ENCODE peak calls at places on chromosomes 3 and 15, in seven cellular contexts. G is Caco-2, V is adrenal gland, H is sigmoid colon, P is GM12878, L is AG04449, F is AG04450. O is an unnamed sample.

GRCh38 chr3:49553690-49554634 is at the start of gene BSN:
- DNase-seq in G (peak; percentile 91), F (peak; percentile 73), V (peak; percentile 92), P (peak; percentile 42), H (peak; percentile 95), L (peak; percentile 9), O (peak; percentile 83)

GRCh38 chr15:68375716-68376220 is 56.2 kb downstream of the ITGA11 start:
- DNase-seq in L (no peak), F (no peak), P (no peak), G (no peak), V (no peak), H (peak; percentile 7), O (no peak)

GRCh38 chr3:43353923-43354670 is 67.8 kb downstream of the SNRK start:
- DNase-seq in F (no peak), H (no peak), P (no peak), L (no peak), G (no peak), V (no peak), O (no peak)

GRCh38 chr15:63453181-63453905 is 51.0 kb upstream of the USP3 start:
- DNase-seq in H (no peak), P (no peak), F (no peak), L (no peak), G (no peak), V (no peak), O (no peak)

GRCh38 chr3:7439101-7439500 is 578.2 kb downstream of the GRM7 start:
- DNase-seq in V (no peak), G (no peak), P (no peak), L (no peak), H (no peak), F (no peak), O (no peak)

GRCh38 chr15:69663441-69663840 is 210.8 kb downstream of the RPLP1 start:
- DNase-seq in P (no peak), H (no peak), V (no peak), G (no peak), F (no peak), L (no peak), O (no peak)

GRCh38 chr3:195770081-195770840 is 41.5 kb downstream of the MUC4 start:
- DNase-seq in H (peak; percentile 49), P (no peak), G (no peak), V (no peak), L (no peak), F (no peak), O (no peak)

GRCh38 chr3:81568378-81568777 is 193.1 kb downstream of the GBE1 start:
- DNase-seq in L (no peak), P (no peak), V (no peak), G (no peak), H (no peak), F (no peak), O (no peak)

GRCh38 chr15:53835309-53835708 is 75.8 kb upstream of the WDR72 start:
- DNase-seq in P (no peak), L (no peak), V (no peak), G (no peak), F (no peak), H (no peak), O (no peak)

GRCh38 chr3:110734524-110734923 is 337.1 kb upstream of the NECTIN3 start:
- DNase-seq in V (no peak), G (no peak), H (no peak), L (no peak), F (no peak), P (no peak), O (no peak)

GRCh38 chr3:3015472-3016089 is 94.6 kb downstream of the IL5RA start:
- DNase-seq in P (no peak), H (no peak), L (no peak), F (no peak), G (no peak), V (peak; percentile 10), O (peak; percentile 1)

GRCh38 chr3:10169000-10169496 is 4.3 kb downstream of the IRAK2 start:
- DNase-seq in H (no peak), V (no peak), F (no peak), P (no peak), L (no peak), G (peak; percentile 62), O (no peak)

GRCh38 chr3:66490214-66490613 is 10.6 kb downstream of the LRIG1 start:
- DNase-seq in V (no peak), H (no peak), P (no peak), F (peak; percentile 76), G (no peak), L (no peak), O (no peak)

GRCh38 chr15:95932676-95933075 is 397.8 kb upstream of the NR2F2 start:
- DNase-seq in G (no peak), L (peak; percentile 49), V (no peak), P (no peak), F (no peak), H (no peak), O (peak; percentile 70)

GRCh38 chr15:37103475-37104071 is 3.2 kb upstream of the MEIS2 start:
- DNase-seq in H (no peak), L (no peak), P (no peak), G (no peak), F (no peak), V (no peak), O (no peak)

GRCh38 chr3:194375473-194375872 is 5.9 kb upstream of the LRRC15 start:
- DNase-seq in V (no peak), H (no peak), P (no peak), L (no peak), F (no peak), G (peak; percentile 25), O (no peak)

GRCh38 chr3:24377218-24377993 is 117.2 kb downstream of the THRB start:
- DNase-seq in H (peak; percentile 64), L (no peak), F (no peak), P (no peak), V (peak; percentile 43), G (no peak), O (peak; percentile 45)

GRCh38 chr15:38010390-38010789 is 76.0 kb downstream of the TMCO5A start:
- DNase-seq in L (no peak), V (no peak), G (no peak), F (no peak), H (no peak), P (no peak), O (no peak)

GRCh38 chr3:150309557-150309956 is 98.5 kb upstream of the TSC22D2 start:
- DNase-seq in F (peak; percentile 37), L (no peak), V (no peak), H (no peak), P (no peak), G (no peak), O (peak; percentile 67)

GRCh38 chr3:181694805-181695660 is 16.7 kb upstream of the SOX2 start:
- DNase-seq in H (peak; percentile 78), G (no peak), P (no peak), V (peak; percentile 30), F (no peak), L (no peak), O (peak; percentile 10)

GRCh38 chr15:58551764-58552504 is 120.1 kb downstream of the LIPC start:
- DNase-seq in V (no peak), F (peak; percentile 90), G (no peak), P (no peak), H (no peak), L (peak; percentile 76), O (peak; percentile 91)
- H3K4me3 ChIP-seq in V (no peak overlapping the region), F (peak overlapping the region; percentile 25), G (no peak overlapping the region), P (no peak overlapping the region), H (peak overlapping the region; percentile 35), L (peak overlapping the region; percentile 38), O (peak overlapping the region; percentile 23)

GRCh38 chr3:165194477-165195135 is 1.6 kb downstream of the SLITRK3 start:
- DNase-seq in F (no peak), L (no peak), P (no peak), G (no peak), V (no peak), H (no peak), O (no peak)

GRCh38 chr3:165193392-165194268 is 2.6 kb downstream of the SLITRK3 start:
- DNase-seq in L (no peak), G (no peak), V (no peak), H (no peak), F (no peak), P (no peak), O (no peak)

GRCh38 chr3:165195628-165196576 is at the start of gene SLITRK3:
- DNase-seq in G (no peak), V (no peak), F (no peak), H (no peak), L (no peak), P (no peak), O (no peak)

GRCh38 chr3:165195226-165195625 is 958 bp downstream of the SLITRK3 start:
- DNase-seq in F (no peak), P (no peak), G (no peak), H (no peak), V (no peak), L (no peak), O (no peak)

DNA sequence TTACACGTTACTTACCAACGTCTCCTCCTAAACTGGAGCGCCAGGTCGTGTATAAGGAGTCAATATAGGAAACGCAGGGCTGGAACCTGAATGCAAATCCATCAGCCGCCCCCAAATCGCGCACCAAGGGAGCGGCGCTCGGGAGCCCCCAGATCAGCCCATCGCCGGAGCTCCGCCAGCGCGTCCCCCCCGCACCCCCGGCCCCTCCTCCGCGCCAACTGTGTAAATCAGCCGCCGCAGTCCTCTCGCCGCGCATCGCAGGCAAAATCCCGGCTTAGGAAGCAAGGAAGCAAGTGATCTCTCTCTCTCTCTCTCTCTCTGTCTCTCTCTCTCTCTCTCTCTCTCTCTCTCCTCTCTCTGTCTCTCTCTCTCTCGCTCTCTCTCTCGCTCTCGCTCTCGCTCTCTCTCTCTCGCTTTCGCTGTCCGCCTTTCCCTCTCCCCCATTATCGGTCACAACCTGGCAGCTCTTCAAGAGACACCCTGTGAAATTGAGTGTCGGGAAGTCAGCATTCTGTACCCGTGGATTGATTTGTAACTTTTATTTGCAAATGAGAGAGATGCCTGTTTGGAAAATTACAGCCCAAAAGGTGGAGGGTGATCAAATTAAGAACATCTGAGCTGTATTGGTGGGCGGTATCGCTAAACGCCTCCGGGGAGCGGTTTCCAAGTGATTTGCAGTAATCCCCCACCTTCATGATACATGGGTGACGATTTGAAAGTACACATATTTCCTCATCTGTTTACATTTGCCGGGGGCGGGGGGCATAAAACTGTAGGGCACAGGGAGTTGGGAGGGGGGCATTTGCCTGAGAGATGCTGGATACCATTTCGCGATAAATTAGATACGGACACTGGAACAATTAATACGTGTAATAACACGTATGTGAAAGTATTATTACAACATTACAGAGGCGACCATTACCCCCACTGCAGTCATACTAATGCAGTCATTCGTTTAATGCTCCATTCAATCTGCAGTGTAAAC is 685 bp upstream of the SLITRK3 start:
- DNase-seq in L (no peak), F (no peak), P (no peak), V (no peak), G (no peak), H (peak; percentile 64), O (no peak)
- TF ChIP-seq CTCF in L (no peak), F (no peak), P (no peak), V (no peak), G (no peak), H (no peak), O (no peak)

DNA sequence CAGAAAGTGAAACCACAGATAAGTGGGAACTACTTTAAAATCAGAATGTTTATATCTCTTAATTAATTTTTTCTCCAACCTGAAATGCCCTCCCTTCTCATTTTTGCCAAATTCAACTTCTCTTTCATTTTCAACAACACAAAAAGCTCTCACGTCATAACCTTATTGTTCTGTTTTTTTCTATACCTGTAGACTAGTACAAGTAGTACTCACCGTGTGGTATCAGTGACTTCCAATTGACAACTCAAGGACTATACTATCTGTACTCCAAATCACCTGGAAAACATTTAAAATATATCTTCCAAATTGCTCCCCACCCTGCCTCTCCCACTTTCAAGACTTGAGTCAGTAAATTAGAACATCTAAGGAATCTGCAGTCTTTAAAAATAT is 72.8 kb upstream of the ZNF280D start:
- DNase-seq in H (no peak), V (no peak), L (no peak), P (no peak), F (no peak), G (no peak), O (no peak)
- H3K4me3 ChIP-seq in H (peak overlapping the region; percentile 0), V (peak overlapping the region; percentile 32), L (no peak overlapping the region), P (no peak overlapping the region), F (no peak overlapping the region), G (no peak overlapping the region), O (peak overlapping the region; percentile 44)

GRCh38 chr3:27325419-27325818 is 43.8 kb downstream of the NEK10 start:
- DNase-seq in L (no peak), H (no peak), G (no peak), V (no peak), P (no peak), F (no peak), O (no peak)
- TF ChIP-seq CTCF in L (no peak), H (no peak), G (no peak), V (no peak), P (peak; percentile 10), F (peak; percentile 4), O (peak; percentile 9)